ENCODE peak calls at places on chromosome 12, in four cellular contexts. D is HCT116, K is A549, Q is lung. Y is an unnamed sample.
A peak's percentile ranks its signal among the peaks of the same experiment; 100 is the strongest.

GRCh38 chr12:110746550-110746949 is 3.9 kb upstream of the PPP1CC start:
- DNase-seq in K (no peak), D (no peak), Q (no peak), Y (no peak)

GRCh38 chr12:112852127-112852526 is 54.6 kb upstream of the OAS1 start:
- DNase-seq in D (no peak), K (no peak), Q (no peak), Y (peak; percentile 7)

GRCh38 chr12:24977711-24978110 is 28.8 kb upstream of the BCAT1 start:
- DNase-seq in D (no peak), K (no peak), Q (no peak), Y (no peak)

GRCh38 chr12:8948711-8949524 is 527 bp downstream of the M6PR start:
- DNase-seq in Q (no peak), K (peak; percentile 16), D (no peak), Y (no peak)

GRCh38 chr12:114693532-114693931 is 9.6 kb upstream of the TBX3 start:
- DNase-seq in K (no peak), D (no peak), Q (no peak), Y (no peak)

GRCh38 chr12:82329508-82329907 is 28.7 kb downstream of the CCDC59 start:
- DNase-seq in D (no peak), K (no peak), Q (no peak), Y (no peak)

GRCh38 chr12:15979096-15980091 is 68.3 kb downstream of the DERA start:
- DNase-seq in Q (no peak), K (peak; percentile 32), D (no peak), Y (no peak)

GRCh38 chr12:77893918-77894317 is 63.2 kb downstream of the NAV3 start:
- DNase-seq in D (peak; percentile 87), Q (no peak), K (peak; percentile 86), Y (no peak)

GRCh38 chr12:113926792-113927191 is 39.3 kb downstream of the RBM19 start:
- DNase-seq in Q (no peak), D (no peak), K (no peak), Y (no peak)

GRCh38 chr12:81015510-81015909 is 62.4 kb upstream of the ACSS3 start:
- DNase-seq in D (no peak), Q (no peak), K (no peak), Y (no peak)

GRCh38 chr12:94550964-94551363 is 91.3 kb upstream of the CEP83 start:
- DNase-seq in D (no peak), K (no peak), Q (no peak), Y (no peak)

GRCh38 chr12:76685246-76685678 is 78.7 kb upstream of the ZDHHC17 start:
- DNase-seq in D (no peak), K (peak; percentile 18), Q (no peak), Y (peak; percentile 59)

GRCh38 chr12:118439068-118439467 is 62.7 kb downstream of the SUDS3 start:
- DNase-seq in D (no peak), Q (no peak), K (no peak), Y (no peak)

GRCh38 chr12:129190827-129191226 is 337.5 kb downstream of the GLT1D1 start:
- DNase-seq in K (no peak), Q (no peak), D (no peak), Y (no peak)

GRCh38 chr12:79071498-79071897 is 206.9 kb downstream of the SYT1 start:
- DNase-seq in Q (no peak), K (no peak), D (no peak), Y (no peak)

GRCh38 chr12:31106101-31106803 is 32.6 kb downstream of the DDX11 start:
- DNase-seq in K (no peak), D (no peak), Q (no peak), Y (no peak)

GRCh38 chr12:53561590-53561953 is 54.3 kb upstream of the NPFF start:
- DNase-seq in D (peak; percentile 56), Q (no peak), K (peak; percentile 88), Y (no peak)

GRCh38 chr12:107522692-107523477 is 162.7 kb upstream of the PWP1 start:
- DNase-seq in Q (no peak), K (peak; percentile 40), D (no peak), Y (no peak)

GRCh38 chr12:104360157-104360556 is 56.6 kb downstream of the EID3 start:
- DNase-seq in Q (no peak), K (peak; percentile 58), D (no peak), Y (no peak)

GRCh38 chr12:45933504-45933903 is 56.9 kb downstream of the SCAF11 start:
- DNase-seq in Q (no peak), D (no peak), K (no peak), Y (no peak)

GRCh38 chr12:123938679-123939480 is 33.8 kb downstream of the CCDC92 start:
- DNase-seq in K (peak; percentile 17), Q (no peak), D (no peak), Y (no peak)

DNA sequence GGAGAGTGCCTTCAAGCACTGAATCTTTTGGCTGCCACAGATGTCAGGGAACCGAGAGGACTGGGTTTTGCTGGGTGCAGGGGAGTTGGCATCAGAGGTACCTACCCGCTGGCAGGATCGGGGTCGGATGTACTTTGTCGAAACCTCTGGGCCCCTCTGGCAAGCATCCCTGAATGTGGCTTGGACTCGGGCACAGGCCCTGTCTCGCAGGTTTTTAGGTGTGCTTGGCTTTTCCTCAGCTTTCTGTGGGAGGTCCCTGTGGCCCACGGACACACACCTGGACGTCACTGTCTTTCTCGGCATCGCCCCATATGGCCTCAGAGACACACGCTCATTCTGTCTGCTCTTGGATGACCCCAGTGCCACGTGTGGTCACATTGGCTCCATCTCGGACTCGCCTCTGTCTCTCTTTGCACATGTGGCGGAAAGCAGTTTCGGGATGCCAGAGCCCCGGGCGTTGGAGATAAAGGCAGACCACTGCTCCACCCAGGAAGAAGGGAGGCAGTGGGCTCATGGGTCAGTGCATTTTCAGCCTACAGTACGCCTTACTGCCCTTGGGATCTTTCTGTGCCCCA is 769.6 kb upstream of the ALG10B start:
- DNase-seq in D (no peak), Q (no peak), K (no peak), Y (no peak)
- H3K9me3 ChIP-seq in D (no peaks in the 10 kb centered on the region), Q (peaks cover 37% of the 10 kb centered on the region), K (no peaks in the 10 kb centered on the region), Y (no peaks in the 10 kb centered on the region)

DNA sequence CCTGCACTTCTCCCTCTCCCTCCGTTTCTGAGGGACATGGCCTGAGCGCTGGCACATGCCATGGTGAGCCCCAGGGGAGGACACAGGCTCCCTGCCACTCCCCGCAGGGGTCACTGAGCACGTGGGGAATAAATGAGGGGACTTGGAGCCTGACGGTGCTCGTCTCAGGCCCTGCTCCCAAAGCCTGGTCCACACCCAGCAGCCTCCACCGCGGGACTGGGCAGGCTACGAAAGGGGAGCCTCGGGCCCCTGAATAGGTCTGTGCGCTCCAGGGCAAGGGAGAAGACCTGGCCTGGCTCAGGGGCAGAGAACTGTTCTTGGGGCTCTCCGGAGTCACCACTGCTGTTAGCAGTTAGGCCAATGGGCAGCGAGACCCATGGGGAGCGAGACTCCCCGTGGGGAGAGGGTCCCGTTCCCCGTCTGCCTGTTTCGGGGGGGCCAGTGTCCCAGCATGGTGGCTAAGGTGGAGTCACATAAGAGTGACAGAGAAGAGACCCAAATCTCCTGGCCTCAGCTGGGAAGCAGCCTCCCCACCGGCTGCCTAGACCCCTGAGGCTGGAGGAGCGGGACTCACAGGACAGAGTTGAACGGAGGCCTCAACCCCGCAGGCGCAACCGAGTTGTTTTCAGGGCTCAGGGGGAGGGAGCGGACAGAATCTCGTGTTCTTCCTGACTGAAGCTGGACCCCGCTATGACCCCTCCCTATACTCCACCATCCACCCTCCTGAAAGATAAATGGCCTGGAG is 329.8 kb upstream of the SFSWAP start:
- DNase-seq in D (no peak), K (no peak), Q (no peak), Y (no peak)
- H3K9me3 ChIP-seq in D (no peaks in the 10 kb centered on the region), K (no peaks in the 10 kb centered on the region), Q (peaks cover 2% of the 10 kb centered on the region), Y (no peaks in the 10 kb centered on the region)

DNA sequence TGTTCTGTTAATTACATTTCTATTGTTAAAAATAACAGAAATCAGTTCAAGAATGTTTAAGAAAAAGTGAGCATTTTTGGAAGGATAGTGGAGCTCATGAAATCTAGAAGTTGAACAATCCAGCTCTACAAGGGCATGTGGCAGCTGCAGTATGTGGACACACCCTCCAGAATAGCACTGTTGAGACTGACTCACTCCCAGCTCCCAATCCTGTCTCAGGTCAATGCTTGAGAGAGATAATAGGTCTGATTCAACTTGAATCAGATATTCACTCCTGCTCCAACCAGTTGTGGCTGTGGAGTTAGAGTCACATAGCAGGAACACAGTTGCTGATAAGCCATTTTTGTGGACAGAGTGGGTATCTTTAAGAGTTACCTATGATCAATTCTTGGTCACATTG is 113.0 kb upstream of the NTF3 start:
- DNase-seq in D (peak; percentile 56), Q (no peak), K (no peak), Y (no peak)
- H3K9me3 ChIP-seq in D (no peaks in the 10 kb centered on the region), Q (no peaks in the 10 kb centered on the region), K (no peaks in the 10 kb centered on the region), Y (peaks cover 7% of the 10 kb centered on the region)

DNA sequence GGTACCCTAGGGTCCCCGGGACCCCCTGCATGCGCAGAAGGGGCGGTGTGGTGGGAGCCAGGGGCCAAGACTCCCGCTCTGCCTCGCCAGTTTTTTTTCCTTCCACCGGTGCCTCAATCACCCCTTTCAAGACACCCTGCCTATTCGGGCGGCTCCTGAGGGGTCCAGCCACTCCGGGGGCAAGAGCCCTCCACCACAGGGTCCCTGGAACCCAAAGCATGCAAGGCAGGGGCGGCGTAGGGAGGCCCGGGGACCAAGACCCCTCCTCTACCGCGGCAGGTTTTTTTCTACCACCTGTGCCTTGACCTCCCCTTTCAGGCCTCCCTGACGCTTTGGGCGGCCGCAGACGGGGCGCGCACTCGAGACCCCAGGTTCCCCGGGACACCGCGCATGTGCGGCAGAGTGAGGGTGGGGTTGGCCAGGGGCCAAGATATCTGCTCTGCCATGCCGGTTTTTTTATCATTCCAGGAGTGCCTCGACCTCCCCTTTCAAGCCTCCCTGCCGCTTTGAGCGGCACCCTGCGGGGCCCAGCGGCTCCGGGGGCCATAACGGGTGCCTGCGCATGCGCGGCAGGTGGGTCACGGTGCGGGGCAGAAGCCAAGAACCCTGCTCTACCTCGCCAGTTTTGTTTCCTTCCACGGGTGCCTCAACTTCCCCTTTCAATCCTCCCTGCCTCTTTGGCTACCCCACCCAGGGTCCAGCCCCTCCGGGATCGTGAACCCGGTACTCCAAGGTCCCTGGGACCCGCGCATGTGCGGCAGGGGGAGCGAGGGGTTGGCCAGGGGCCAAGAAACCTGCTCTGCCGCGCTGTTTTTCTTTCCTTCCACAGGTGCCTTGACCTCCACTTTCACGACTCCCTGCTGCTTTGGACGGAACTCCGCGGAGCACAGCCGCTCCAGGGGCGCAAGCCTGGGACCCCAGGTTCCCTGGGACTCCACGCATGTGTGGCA is 328.1 kb downstream of the ALG10 start:
- DNase-seq in K (peak; percentile 44), Q (no peak), D (no peak), Y (no peak)
- H3K9me3 ChIP-seq in K (no peaks in the 10 kb centered on the region), Q (peaks cover 72% of the 10 kb centered on the region), D (no peaks in the 10 kb centered on the region), Y (peaks cover 3% of the 10 kb centered on the region)

GRCh38 chr12:56878010-56878339 is 56.2 kb downstream of the SDR9C7 start:
- DNase-seq in Q (no peak), D (no peak), K (peak; percentile 69), Y (no peak)

GRCh38 chr12:56885316-56885715 is 48.9 kb downstream of the SDR9C7 start:
- DNase-seq in Q (no peak), D (no peak), K (no peak), Y (no peak)

GRCh38 chr12:56877195-56878009 is 56.8 kb downstream of the SDR9C7 start:
- DNase-seq in Q (no peak), K (no peak), D (no peak), Y (no peak)

GRCh38 chr12:56884421-56884820 is 49.8 kb downstream of the SDR9C7 start:
- DNase-seq in D (no peak), Q (no peak), K (no peak), Y (no peak)

GRCh38 chr12:56880416-56881035 is 53.7 kb downstream of the SDR9C7 start:
- DNase-seq in D (no peak), Q (no peak), K (no peak), Y (no peak)
- H3K9me3 ChIP-seq in D (no peaks in the 10 kb centered on the region), Q (peaks cover 2% of the 10 kb centered on the region), K (no peaks in the 10 kb centered on the region), Y (peaks cover 17% of the 10 kb centered on the region)

GRCh38 chr12:19480459-19480858 is 41.2 kb downstream of the AEBP2 start:
- DNase-seq in K (no peak), Q (no peak), D (no peak), Y (no peak)
- H3K9me3 ChIP-seq in K (peaks cover 6% of the 10 kb centered on the region), Q (no peaks in the 10 kb centered on the region), D (no peaks in the 10 kb centered on the region), Y (no peaks in the 10 kb centered on the region)

GRCh38 chr12:131020326-131020725 is 66.6 kb downstream of the ADGRD1 start:
- DNase-seq in D (no peak), Q (no peak), K (no peak), Y (no peak)
- H3K9me3 ChIP-seq in D (no peaks in the 10 kb centered on the region), Q (no peaks in the 10 kb centered on the region), K (no peaks in the 10 kb centered on the region), Y (no peaks in the 10 kb centered on the region)

Y was measured in right atrium auricular region.